ENCODE peak calls at places on chromosome 18, in six cellular contexts. W, G, E, D, A and Q are unnamed samples.

GRCh38 chr18:37421349-37422080 is 144.1 kb downstream of the CELF4 start:
- DNase-seq in D (no peak), G (no peak), A (no peak), E (no peak), W (no peak), Q (no peak)

GRCh38 chr18:70376914-70377258 is 88.0 kb downstream of the SOCS6 start:
- DNase-seq in W (no peak), A (no peak), E (no peak), D (no peak), G (no peak), Q (no peak)

GRCh38 chr18:55384551-55385275 is 203.3 kb downstream of the TCF4 start:
- DNase-seq in E (peak), D (peak), A (peak), W (peak), G (no peak), Q (no peak)

GRCh38 chr18:22285299-22286140 is 116.1 kb downstream of the GATA6 start:
- DNase-seq in D (no peak), A (no peak), G (no peak), E (no peak), W (no peak), Q (no peak)

GRCh38 chr18:46497129-46497528 is 159.9 kb downstream of the LOXHD1 start:
- DNase-seq in E (peak), W (peak), G (peak), D (peak), A (no peak), Q (no peak)

GRCh38 chr18:37783771-37784170 is 218.2 kb upstream of the CELF4 start:
- DNase-seq in G (no peak), A (no peak), E (no peak), D (no peak), W (no peak), Q (no peak)

GRCh38 chr18:9762561-9762960 is 54.5 kb downstream of the RAB31 start:
- DNase-seq in G (no peak), E (no peak), A (no peak), D (no peak), W (no peak), Q (no peak)

GRCh38 chr18:71799016-71799673 is 745.0 kb downstream of the CBLN2 start:
- DNase-seq in A (no peak), W (peak), D (no peak), E (no peak), G (no peak), Q (no peak)

GRCh38 chr18:10169064-10169562 is 255.3 kb downstream of the VAPA start:
- DNase-seq in G (no peak), D (no peak), A (no peak), W (peak), E (peak), Q (no peak)

GRCh38 chr18:42141439-42141838 is 186.4 kb downstream of the PIK3C3 start:
- DNase-seq in W (no peak), D (no peak), E (no peak), G (no peak), A (no peak), Q (no peak)

GRCh38 chr18:13362617-13363016 is 144.1 kb downstream of the LDLRAD4 start:
- DNase-seq in A (no peak), D (no peak), E (no peak), G (no peak), W (no peak), Q (no peak)

GRCh38 chr18:24490545-24490944 is 30.1 kb downstream of the HRH4 start:
- DNase-seq in W (no peak), E (no peak), A (no peak), G (no peak), D (no peak), Q (no peak)

GRCh38 chr18:69400976-69401474 is 337 bp downstream of the DOK6 start:
- DNase-seq in E (peak), W (peak), G (peak), A (peak), D (peak), Q (no peak)

GRCh38 chr18:10860382-10860781 is 289.0 kb downstream of the PIEZO2 start:
- DNase-seq in G (no peak), W (no peak), A (no peak), D (no peak), E (no peak), Q (no peak)

GRCh38 chr18:9354256-9354655 is 19.7 kb downstream of the TWSG1 start:
- DNase-seq in A (no peak), G (no peak), W (no peak), E (no peak), D (no peak), Q (no peak)

GRCh38 chr18:10259934-10260333 is 194.5 kb upstream of the APCDD1 start:
- DNase-seq in W (peak), A (no peak), E (no peak), G (no peak), D (no peak), Q (no peak)

GRCh38 chr18:69708844-69709243 is 238.8 kb downstream of the CD226 start:
- DNase-seq in D (no peak), A (no peak), E (no peak), G (no peak), W (no peak), Q (no peak)

GRCh38 chr18:28637897-28638296 is 461.0 kb upstream of the CDH2 start:
- DNase-seq in G (no peak), A (no peak), W (no peak), E (no peak), D (no peak), Q (no peak)
- TF ChIP-seq CTCF in G (no peak), A (peak), W (no peak), E (peak), D (peak), Q (no peak)

GRCh38 chr18:44685296-44685695 is 4.6 kb downstream of the SETBP1 start:
- DNase-seq in E (no peak), G (no peak), A (no peak), W (no peak), D (no peak), Q (no peak)

GRCh38 chr18:44683566-44683965 is 2.9 kb downstream of the SETBP1 start:
- DNase-seq in D (no peak), G (no peak), W (no peak), E (no peak), A (no peak), Q (no peak)

GRCh38 chr18:44682871-44683221 is 2.2 kb downstream of the SETBP1 start:
- DNase-seq in E (no peak), W (no peak), G (no peak), D (peak), A (no peak), Q (no peak)

GRCh38 chr18:44687421-44687820 is 6.7 kb downstream of the SETBP1 start:
- DNase-seq in G (no peak), A (no peak), D (no peak), E (no peak), W (no peak), Q (no peak)

DNA sequence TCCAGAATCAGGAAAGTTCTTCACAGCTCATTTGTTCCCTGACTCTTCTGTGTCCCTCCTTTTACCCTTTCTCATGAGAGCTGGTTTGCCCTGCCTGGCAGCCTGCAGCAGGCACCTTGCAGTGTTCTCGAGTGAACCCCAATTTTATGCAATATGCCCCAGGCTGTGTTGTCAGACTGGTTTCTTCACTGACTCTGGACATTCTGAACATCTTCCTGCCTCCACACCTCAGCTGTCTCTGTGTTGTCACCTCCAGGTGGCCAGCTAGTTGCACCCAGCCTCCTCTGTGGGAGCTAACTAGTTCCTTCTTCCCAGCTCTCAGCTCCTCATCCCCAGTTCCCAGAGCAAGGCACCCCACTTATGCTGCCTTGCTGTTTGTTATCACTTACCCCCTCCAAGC is 5.5 kb downstream of the SETBP1 start:
- DNase-seq in D (no peak), A (no peak), G (no peak), W (no peak), E (no peak), Q (no peak)
- TF ChIP-seq CTCF in D (no peak), A (no peak), G (no peak), W (no peak), E (no peak), Q (no peak)

GRCh38 chr18:52716926-52717325 is 376.9 kb downstream of the DCC start:
- DNase-seq in E (peak), W (peak), D (peak), A (no peak), G (no peak), Q (no peak)
- TF ChIP-seq CTCF in E (peak), W (peak), D (peak), A (no peak), G (peak), Q (peak)

GRCh38 chr18:31553800-31554199 is 37.9 kb upstream of the TTR start:
- DNase-seq in A (no peak), W (no peak), E (no peak), G (no peak), D (no peak), Q (no peak)
- TF ChIP-seq CTCF in A (peak), W (peak), E (peak), G (peak), D (peak), Q (peak)

DNA sequence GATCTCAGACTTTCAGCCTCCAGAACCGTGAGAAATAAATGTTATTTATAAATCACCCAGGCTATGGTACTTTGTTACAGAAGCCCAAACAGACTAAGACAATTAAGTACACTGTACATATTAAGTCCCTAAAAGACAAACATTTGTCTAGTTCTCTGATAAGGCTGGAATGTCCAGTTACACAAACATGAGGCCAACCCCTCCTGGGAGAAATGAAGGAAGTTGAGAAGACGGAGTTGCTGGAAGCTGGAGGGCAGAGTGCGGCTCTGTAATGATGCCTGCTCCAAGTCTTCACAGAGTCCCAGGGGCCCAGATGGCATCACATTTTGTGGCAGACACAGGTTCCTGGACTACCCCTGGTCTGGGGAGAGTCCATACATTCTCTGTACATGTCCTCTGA is 79.2 kb upstream of the ST8SIA3 start:
- DNase-seq in A (no peak), W (no peak), G (no peak), E (no peak), D (no peak), Q (peak)
- TF ChIP-seq CTCF in A (no peak), W (no peak), G (no peak), E (no peak), D (no peak), Q (no peak)